ENCODE peak calls at places on chromosomes 1 and 21, in seven cellular contexts. T is NCI-H1694, S is GM04504, W is cardiac fibroblast, X is NCI-H526 treated with DMSO at 0.1 percent for 48 hours, V is GM12864, L is right cardiac atrium. Z is an unnamed sample.

GRCh38 chr1:240342251-240342625 is 250.6 kb downstream of the FMN2 start:
- DNase-seq in T (no peak), S (no peak), W (no peak), X (no peak), V (no peak), L (no peak), Z (no peak)

GRCh38 chr1:5769146-5769545 is 223.1 kb downstream of the NPHP4 start:
- DNase-seq in T (no peak), S (no peak), W (no peak), X (no peak), V (no peak), L (no peak), Z (no peak)

GRCh38 chr1:223609066-223609465 is 56.4 kb downstream of the CAPN8 start:
- DNase-seq in T (no peak), S (no peak), W (no peak), X (no peak), V (no peak), L (no peak), Z (no peak)

GRCh38 chr1:60936052-60936619 is 146.2 kb upstream of the NFIA start:
- DNase-seq in T (no peak), S (no peak), W (peak; percentile 15), X (no peak), V (no peak), L (no peak), Z (no peak)

GRCh38 chr1:229238674-229239415 is 32.1 kb upstream of the RAB4A start:
- DNase-seq in T (no peak), S (no peak), W (peak; percentile 38), X (no peak), V (no peak), L (no peak), Z (no peak)

GRCh38 chr1:196445775-196446174 is 162.5 kb downstream of the KCNT2 start:
- DNase-seq in T (no peak), S (no peak), W (no peak), X (no peak), V (no peak), L (no peak), Z (no peak)

GRCh38 chr1:63475761-63476160 is 47.3 kb downstream of the ITGB3BP start:
- DNase-seq in T (no peak), S (no peak), W (peak; percentile 57), X (no peak), V (no peak), L (no peak), Z (no peak)

GRCh38 chr1:67560580-67561285 is 124.3 kb upstream of the GADD45A start:
- DNase-seq in T (no peak), S (no peak), W (no peak), X (no peak), V (no peak), L (no peak), Z (no peak)

GRCh38 chr1:167454929-167455785 is 63.2 kb downstream of the CD247 start:
- DNase-seq in T (no peak), S (peak; percentile 9), W (peak; percentile 28), X (peak; percentile 75), V (no peak), L (peak; percentile 62), Z (peak; percentile 63)

GRCh38 chr1:198776602-198777029 is 137.8 kb downstream of the PTPRC start:
- DNase-seq in T (no peak), S (peak; percentile 93), W (peak; percentile 99), X (no peak), V (no peak), L (peak; percentile 22), Z (no peak)

GRCh38 chr1:86380257-86380861 is 15.8 kb downstream of the ODF2L start:
- DNase-seq in T (peak; percentile 47), S (peak; percentile 41), W (peak; percentile 92), X (peak; percentile 33), V (no peak), L (no peak), Z (peak; percentile 29)

GRCh38 chr21:41453198-41453597 is 27.2 kb downstream of the MX1 start:
- DNase-seq in T (no peak), S (no peak), W (no peak), X (no peak), V (no peak), L (no peak), Z (no peak)

GRCh38 chr1:2322065-2322571 is 69.2 kb downstream of the MORN1 start:
- DNase-seq in T (no peak), S (peak; percentile 74), W (peak; percentile 78), X (no peak), V (no peak), L (peak; percentile 88), Z (no peak)

GRCh38 chr1:78831731-78832360 is 174.7 kb downstream of the ADGRL4 start:
- DNase-seq in T (no peak), S (peak; percentile 80), W (peak; percentile 99), X (no peak), V (no peak), L (no peak), Z (no peak)

GRCh38 chr1:59183918-59184317 is 113.0 kb upstream of the FGGY start:
- DNase-seq in T (no peak), S (no peak), W (no peak), X (peak; percentile 10), V (no peak), L (no peak), Z (no peak)

GRCh38 chr1:236868625-236869467 is 73.8 kb downstream of the MTR start:
- DNase-seq in T (peak; percentile 23), S (peak; percentile 35), W (peak; percentile 76), X (no peak), V (peak; percentile 40), L (no peak), Z (peak; percentile 63)

GRCh38 chr1:54111624-54112023 is 41.2 kb downstream of the CDCP2 start:
- DNase-seq in T (no peak), S (no peak), W (no peak), X (no peak), V (no peak), L (no peak), Z (no peak)

GRCh38 chr21:35651166-35651565 is 409.2 kb downstream of the SETD4 start:
- DNase-seq in T (no peak), S (no peak), W (no peak), X (no peak), V (no peak), L (no peak), Z (no peak)

GRCh38 chr1:230149751-230150584 is 82.9 kb downstream of the GALNT2 start:
- DNase-seq in T (no peak), S (no peak), W (no peak), X (no peak), V (peak; percentile 62), L (no peak), Z (peak; percentile 72)

GRCh38 chr1:210373878-210374599 is 45.3 kb downstream of the HHAT start:
- DNase-seq in T (peak; percentile 77), S (peak; percentile 72), W (peak; percentile 96), X (peak; percentile 94), V (peak; percentile 82), L (peak; percentile 31), Z (no peak)

GRCh38 chr21:31354604-31355443 is 10.8 kb upstream of the TIAM1 start:
- DNase-seq in T (no peak), S (no peak), W (peak; percentile 95), X (no peak), V (no peak), L (no peak), Z (no peak)

GRCh38 chr1:164625004-164625617 is 66.1 kb downstream of the PBX1 start:
- DNase-seq in T (no peak), S (no peak), W (peak; percentile 19), X (no peak), V (no peak), L (no peak), Z (no peak)

GRCh38 chr1:165329104-165329503 is 27.4 kb downstream of the LMX1A start:
- DNase-seq in T (no peak), S (no peak), W (no peak), X (no peak), V (no peak), L (no peak), Z (no peak)

GRCh38 chr1:959730-960039 is 629 bp upstream of the NOC2L start:
- DNase-seq in T (no peak), S (no peak), W (no peak), X (no peak), V (no peak), L (no peak), Z (no peak)

GRCh38 chr1:94602312-94602711 is 60.8 kb upstream of the F3 start:
- DNase-seq in T (no peak), S (no peak), W (peak; percentile 60), X (no peak), V (no peak), L (peak; percentile 14), Z (no peak)

GRCh38 chr1:53807916-53808315 is 30.2 kb downstream of the NDC1 start:
- DNase-seq in T (no peak), S (peak; percentile 4), W (no peak), X (no peak), V (no peak), L (no peak), Z (no peak)

GRCh38 chr1:2304921-2305681 is 77.0 kb downstream of the SKI start:
- DNase-seq in T (no peak), S (no peak), W (no peak), X (no peak), V (no peak), L (no peak), Z (no peak)

GRCh38 chr1:38331496-38332210 is 285.1 kb upstream of the POU3F1 start:
- DNase-seq in T (no peak), S (no peak), W (no peak), X (no peak), V (no peak), L (no peak), Z (no peak)

GRCh38 chr1:90114521-90115141 is 119.7 kb downstream of the ZNF326 start:
- DNase-seq in T (peak; percentile 83), S (peak; percentile 10), W (peak; percentile 74), X (peak; percentile 20), V (peak; percentile 4), L (no peak), Z (peak; percentile 2)

GRCh38 chr1:177343445-177343844 is 172.7 kb downstream of the BRINP2 start:
- DNase-seq in T (no peak), S (no peak), W (no peak), X (no peak), V (no peak), L (no peak), Z (no peak)

GRCh38 chr1:225329041-225329440 is 98.8 kb downstream of the LBR start:
- DNase-seq in T (no peak), S (no peak), W (peak; percentile 15), X (no peak), V (no peak), L (no peak), Z (no peak)

GRCh38 chr1:109804660-109805059 is 40.9 kb upstream of the EPS8L3 start:
- DNase-seq in T (no peak), S (no peak), W (no peak), X (no peak), V (no peak), L (no peak), Z (no peak)